ENCODE peak calls at places on chromosomes 1 and 21, in four cellular contexts. J is thoracic aorta, S is heart left ventricle, O is cardiac fibroblast. A is an unnamed sample.

GRCh38 chr1:37946703-37947360 is at the start of gene INPP5B:
- DNase-seq in J (peak), S (peak), O (peak), A (peak)

GRCh38 chr1:212700597-212700891 is 904 bp upstream of the BATF3 start:
- DNase-seq in J (no peak), S (no peak), O (no peak), A (no peak)

GRCh38 chr1:228317891-228318810 is 88.5 kb downstream of the TRIM11 start:
- DNase-seq in J (no peak), S (no peak), O (no peak), A (no peak)

GRCh38 chr1:228148196-228148861 is 1.4 kb upstream of the GJC2 start:
- DNase-seq in J (no peak), S (peak), O (peak), A (no peak)

GRCh38 chr1:78255849-78256248 is 210.1 kb downstream of the GIPC2 start:
- DNase-seq in J (no peak), S (no peak), O (no peak), A (no peak)

GRCh38 chr21:42027804-42028753 is 17.9 kb upstream of the ZBTB21 start:
- DNase-seq in J (no peak), S (no peak), O (no peak), A (no peak)

GRCh38 chr1:160520999-160521398 is 2.1 kb downstream of the SLAMF6 start:
- DNase-seq in J (no peak), S (no peak), O (no peak), A (no peak)

GRCh38 chr1:227788279-227789041 is 27.0 kb upstream of the PRSS38 start:
- DNase-seq in J (no peak), S (no peak), O (no peak), A (no peak)

GRCh38 chr1:202656951-202657646 is 53.2 kb downstream of the SYT2 start:
- DNase-seq in J (no peak), S (no peak), O (peak), A (no peak)

GRCh38 chr1:201676061-201676644 is 137.2 kb downstream of the NAV1 start:
- DNase-seq in J (no peak), S (peak), O (peak), A (no peak)

GRCh38 chr1:160987359-160988062 is 32.9 kb upstream of the ITLN2 start:
- DNase-seq in J (no peak), S (no peak), O (no peak), A (no peak)

GRCh38 chr1:79043506-79043905 is 37.0 kb upstream of the ADGRL4 start:
- DNase-seq in J (no peak), S (no peak), O (peak), A (no peak)

GRCh38 chr1:114272593-114272992 is 118.9 kb upstream of the SYT6 start:
- DNase-seq in J (no peak), S (no peak), O (no peak), A (no peak)

GRCh38 chr1:9121891-9122409 is 7.0 kb downstream of the GPR157 start:
- DNase-seq in J (no peak), S (no peak), O (no peak), A (no peak)

GRCh38 chr1:10975567-10976326 is 36.7 kb upstream of the TARDBP start:
- DNase-seq in J (no peak), S (no peak), O (peak), A (peak)

GRCh38 chr1:46152021-46152420 is 19.6 kb upstream of the PIK3R3 start:
- DNase-seq in J (no peak), S (no peak), O (peak), A (no peak)

GRCh38 chr1:233261206-233261605 is 34.3 kb downstream of the PCNX2 start:
- DNase-seq in J (no peak), S (no peak), O (no peak), A (no peak)

GRCh38 chr1:214902636-214903320 is 179.8 kb upstream of the KCNK2 start:
- DNase-seq in J (no peak), S (no peak), O (peak), A (no peak)

GRCh38 chr1:79105499-79105898 is 99.0 kb upstream of the ADGRL4 start:
- DNase-seq in J (no peak), S (no peak), O (peak), A (no peak)

GRCh38 chr1:1752671-1753606 is 25.3 kb downstream of the NADK start:
- DNase-seq in J (no peak), S (no peak), O (no peak), A (no peak)

GRCh38 chr1:110524311-110525249 is 5.6 kb upstream of the KCNA10 start:
- DNase-seq in J (no peak), S (peak), O (peak), A (no peak)

GRCh38 chr1:205466612-205467236 is 10.9 kb upstream of the BLACAT1 start:
- DNase-seq in J (no peak), S (no peak), O (no peak), A (no peak)

GRCh38 chr1:43058545-43059360 is 100.1 kb upstream of the SLC2A1 start:
- DNase-seq in J (no peak), S (no peak), O (peak), A (no peak)

GRCh38 chr1:59367269-59368006 is 70.5 kb downstream of the FGGY start:
- DNase-seq in J (peak), S (peak), O (peak), A (peak)

GRCh38 chr21:36693144-36694040 is 5.5 kb upstream of the SIM2 start:
- DNase-seq in J (no peak), S (no peak), O (no peak), A (no peak)

GRCh38 chr1:63255153-63255552 is 67.2 kb upstream of the FOXD3 start:
- DNase-seq in J (no peak), S (no peak), O (peak), A (no peak)

GRCh38 chr1:75954594-75954993 is 22.4 kb upstream of the ASB17 start:
- DNase-seq in J (no peak), S (no peak), O (peak), A (no peak)

GRCh38 chr1:94119796-94120590 is 955 bp downstream of the ABCA4 start:
- DNase-seq in J (no peak), S (no peak), O (peak), A (no peak)

GRCh38 chr1:61101461-61102440 is 19.4 kb downstream of the NFIA start:
- DNase-seq in J (no peak), S (no peak), O (peak), A (no peak)

GRCh38 chr1:21520899-21521716 is 11.9 kb downstream of the ALPL start:
- DNase-seq in J (no peak), S (no peak), O (peak), A (peak)

GRCh38 chr1:175887981-175888428 is 144.6 kb upstream of the TNR start:
- DNase-seq in J (no peak), S (peak), O (peak), A (no peak)

GRCh38 chr1:202349263-202349928 is 897 bp downstream of the PPP1R12B start:
- DNase-seq in J (no peak), S (no peak), O (peak), A (no peak)

GRCh38 chr21:45830221-45830640 is 151.3 kb upstream of the COL6A1 start:
- DNase-seq in J (no peak), S (no peak), O (no peak), A (no peak)

GRCh38 chr1:102572637-102573036 is 535.7 kb downstream of the COL11A1 start:
- DNase-seq in J (no peak), S (no peak), O (no peak), A (no peak)

GRCh38 chr1:79811173-79811572 is 804.6 kb upstream of the ADGRL4 start:
- DNase-seq in J (no peak), S (no peak), O (peak), A (peak)

GRCh38 chr1:70324683-70325082 is 29.8 kb downstream of the ANKRD13C start:
- DNase-seq in J (no peak), S (no peak), O (no peak), A (no peak)

GRCh38 chr1:231192620-231193163 is 30.8 kb downstream of the TRIM67 start:
- DNase-seq in J (no peak), S (peak), O (peak), A (no peak)

GRCh38 chr21:43956667-43957030 is 55.5 kb upstream of the TRAPPC10 start:
- DNase-seq in J (no peak), S (no peak), O (peak), A (no peak)

DNA sequence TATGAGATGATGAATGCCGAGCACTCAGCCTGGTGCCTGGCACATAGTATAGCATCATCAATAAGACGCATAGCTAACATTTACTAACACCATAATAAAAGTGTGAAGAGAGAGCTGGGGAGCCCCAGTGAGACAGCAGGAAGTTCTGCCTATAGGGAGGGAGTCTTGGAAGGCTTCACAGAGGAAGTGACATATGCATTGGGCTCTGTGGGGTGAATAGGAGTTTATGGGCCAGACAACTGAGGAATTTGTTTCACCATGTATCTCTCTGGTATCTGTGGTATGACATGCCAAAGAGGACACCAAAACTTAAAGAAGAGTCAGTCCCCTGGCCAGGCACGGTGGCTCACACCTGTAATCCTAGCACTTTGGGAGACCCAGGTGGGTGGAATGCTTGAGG is 118.3 kb upstream of the TMEM51 start:
- DNase-seq in J (no peak), S (no peak), O (no peak), A (no peak)
- H3K4me3 ChIP-seq in J (no peak), S (no peak), O (no peak), A (no peak)

DNA sequence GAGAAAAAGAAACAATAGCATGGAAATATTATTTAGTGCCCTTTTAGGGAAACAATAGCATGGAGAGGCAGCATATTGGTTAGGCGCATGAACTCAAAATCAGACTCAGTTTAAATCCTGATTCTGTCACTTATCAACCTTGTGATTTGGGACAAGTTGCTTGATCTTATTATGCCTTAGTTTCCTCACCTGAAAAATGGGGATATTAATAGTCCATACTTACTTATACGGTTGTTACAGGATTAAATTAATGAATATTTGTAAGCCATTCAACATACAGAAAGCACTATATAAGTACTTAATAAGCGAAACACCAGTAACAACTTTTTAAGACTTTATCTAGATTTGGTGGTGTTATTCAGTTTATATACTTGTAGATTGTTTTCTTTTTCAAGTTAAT is 1.2 kb downstream of the TSEN15 start:
- DNase-seq in J (no peak), S (no peak), O (no peak), A (no peak)
- H3K4me3 ChIP-seq in J (peak), S (no peak), O (peak), A (peak)

DNA sequence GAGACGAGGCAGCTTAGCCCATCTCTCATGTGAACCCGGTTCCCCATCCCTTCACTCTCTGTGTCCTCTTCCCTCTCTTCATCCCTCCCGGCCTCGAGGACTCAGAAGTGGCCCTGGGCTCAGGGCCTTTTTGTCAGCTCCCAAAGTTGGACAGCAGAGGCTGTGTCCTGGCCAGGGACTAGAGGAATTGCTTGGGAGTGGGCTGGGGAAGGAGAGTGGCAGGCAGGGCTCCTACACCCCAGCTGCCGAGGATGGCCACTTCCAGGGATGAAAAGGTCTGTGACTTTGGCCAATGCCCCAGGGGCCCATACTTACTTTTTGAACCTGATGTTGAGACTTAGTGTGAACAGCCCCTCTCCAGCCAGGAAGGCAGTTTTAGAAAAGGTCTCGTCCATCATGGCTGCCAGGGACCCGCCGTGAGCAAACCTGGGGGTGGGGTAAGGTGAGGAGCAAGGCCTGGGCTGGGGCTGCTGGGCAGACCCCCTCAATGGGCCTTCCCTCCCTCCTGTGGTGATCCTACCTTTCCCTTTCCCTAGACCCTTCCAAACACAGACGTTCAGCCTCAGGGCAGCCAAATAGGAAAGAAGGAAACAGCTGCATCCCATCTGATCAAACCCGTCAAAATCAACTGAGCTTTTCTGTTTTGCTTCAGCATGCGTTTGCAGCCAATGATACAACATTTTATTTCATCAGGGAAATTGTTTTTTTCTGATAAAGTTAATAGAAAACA is 5.5 kb downstream of the THEM5 start:
- DNase-seq in J (no peak), S (no peak), O (peak), A (no peak)
- H3K4me3 ChIP-seq in J (no peak), S (no peak), O (no peak), A (no peak)

DNA sequence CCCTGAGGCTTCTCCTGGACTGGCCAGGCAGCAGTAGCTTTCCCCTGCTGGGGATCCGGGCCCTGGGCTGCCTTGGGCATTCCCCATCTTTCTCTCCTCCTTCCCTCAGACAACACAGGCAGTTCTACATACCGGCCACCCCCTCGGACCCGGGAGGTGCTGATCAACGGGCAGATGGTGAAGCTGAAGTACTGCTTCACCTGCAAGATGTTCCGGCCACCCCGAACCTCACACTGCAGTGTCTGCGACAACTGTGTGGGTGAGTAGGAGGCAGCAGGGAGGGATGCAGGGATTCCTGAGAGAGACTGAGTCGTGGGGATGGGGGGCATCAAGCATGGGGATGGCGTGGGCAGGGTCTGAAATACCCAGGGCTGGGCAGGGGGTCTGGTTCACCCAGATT is 14.4 kb upstream of the SFN start:
- DNase-seq in J (no peak), S (no peak), O (no peak), A (no peak)
- H3K4me3 ChIP-seq in J (no peak), S (no peak), O (no peak), A (no peak)